ENCODE peak calls at places on chromosome 6, in six cellular contexts. One of them, this sample, is unnamed.

GRCh38 chr6:154907293-154907692 is 87.8 kb upstream of the TIAM2 start:
- DNase-seq in heart left ventricle: no peak
- DNase-seq in neural progenitor cell: no peak
- DNase-seq in CD8-positive, alpha-beta memory T cell: no peak
- DNase-seq in mesenchymal stem cell: no peak
- DNase-seq in cardiac muscle cell: peak; percentile 11
- DNase-seq in this sample: no peak

GRCh38 chr6:161434331-161434730 is 160.5 kb upstream of the AGPAT4 start:
- DNase-seq in mesenchymal stem cell: no peak
- DNase-seq in CD8-positive, alpha-beta memory T cell: no peak
- DNase-seq in cardiac muscle cell: peak; percentile 52
- DNase-seq in heart left ventricle: no peak
- DNase-seq in neural progenitor cell: no peak
- DNase-seq in this sample: no peak

GRCh38 chr6:111922454-111923297 is 49.4 kb upstream of the FYN start:
- DNase-seq in mesenchymal stem cell: peak; percentile 40
- DNase-seq in CD8-positive, alpha-beta memory T cell: no peak
- DNase-seq in neural progenitor cell: peak; percentile 17
- DNase-seq in heart left ventricle: no peak
- DNase-seq in cardiac muscle cell: peak; percentile 70
- DNase-seq in this sample: no peak

GRCh38 chr6:26183581-26184408 is 96.6 kb downstream of the HFE start:
- DNase-seq in heart left ventricle: peak; percentile 41
- DNase-seq in mesenchymal stem cell: peak; percentile 91
- DNase-seq in cardiac muscle cell: peak; percentile 93
- DNase-seq in neural progenitor cell: peak; percentile 76
- DNase-seq in CD8-positive, alpha-beta memory T cell: peak; percentile 72
- DNase-seq in this sample: peak; percentile 82

GRCh38 chr6:37698264-37699137 is 818 bp upstream of the MDGA1 start:
- DNase-seq in heart left ventricle: peak; percentile 44
- DNase-seq in cardiac muscle cell: peak; percentile 56
- DNase-seq in neural progenitor cell: peak; percentile 83
- DNase-seq in mesenchymal stem cell: peak; percentile 80
- DNase-seq in CD8-positive, alpha-beta memory T cell: peak; percentile 80
- DNase-seq in this sample: peak; percentile 41

GRCh38 chr6:102197211-102197610 is 803.7 kb downstream of the GRIK2 start:
- DNase-seq in mesenchymal stem cell: no peak
- DNase-seq in heart left ventricle: no peak
- DNase-seq in cardiac muscle cell: no peak
- DNase-seq in CD8-positive, alpha-beta memory T cell: no peak
- DNase-seq in neural progenitor cell: peak; percentile 5
- DNase-seq in this sample: no peak

GRCh38 chr6:57423468-57423867 is 106.0 kb downstream of the PRIM2 start:
- DNase-seq in heart left ventricle: no peak
- DNase-seq in neural progenitor cell: peak; percentile 74
- DNase-seq in cardiac muscle cell: no peak
- DNase-seq in CD8-positive, alpha-beta memory T cell: no peak
- DNase-seq in mesenchymal stem cell: peak; percentile 18
- DNase-seq in this sample: no peak

GRCh38 chr6:33613146-33613793 is 7.9 kb upstream of the ITPR3 start:
- DNase-seq in CD8-positive, alpha-beta memory T cell: no peak
- DNase-seq in heart left ventricle: no peak
- DNase-seq in neural progenitor cell: no peak
- DNase-seq in mesenchymal stem cell: no peak
- DNase-seq in cardiac muscle cell: peak; percentile 51
- DNase-seq in this sample: peak; percentile 54

DNA sequence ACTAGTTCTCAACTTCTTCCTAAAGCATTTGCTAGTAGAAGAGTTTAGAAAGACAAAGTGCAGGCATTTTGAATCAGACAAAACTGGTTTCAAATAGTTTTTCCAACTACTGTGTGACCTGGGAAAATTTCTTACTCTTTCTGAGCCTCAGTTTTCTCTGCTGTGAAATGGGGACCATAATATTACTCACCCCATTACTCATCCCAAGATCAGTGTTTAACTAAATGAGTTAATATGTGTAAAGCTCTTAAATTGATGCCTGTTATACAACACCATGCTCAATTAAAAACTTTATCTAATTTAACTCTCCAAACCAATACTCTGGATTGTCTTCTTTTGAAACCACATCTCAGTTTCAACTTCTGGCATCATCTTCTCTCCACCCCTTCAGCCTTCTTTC is 87.4 kb downstream of the DNAH8 start:
- DNase-seq in neural progenitor cell: no peak
- DNase-seq in mesenchymal stem cell: no peak
- DNase-seq in CD8-positive, alpha-beta memory T cell: no peak
- DNase-seq in heart left ventricle: no peak
- DNase-seq in cardiac muscle cell: no peak
- DNase-seq in this sample: no peak
- H3K27ac ChIP-seq in neural progenitor cell: no peak overlapping the region
- H3K27ac ChIP-seq in mesenchymal stem cell: no peak overlapping the region
- H3K27ac ChIP-seq in CD8-positive, alpha-beta memory T cell: no peak overlapping the region
- H3K27ac ChIP-seq in heart left ventricle: no peak overlapping the region
- H3K27ac ChIP-seq in cardiac muscle cell: no peak overlapping the region
- H3K27ac ChIP-seq in this sample: no peak overlapping the region

GRCh38 chr6:7296602-7297001 is 16.4 kb downstream of the SSR1 start:
- DNase-seq in neural progenitor cell: no peak
- DNase-seq in mesenchymal stem cell: no peak
- DNase-seq in cardiac muscle cell: no peak
- DNase-seq in heart left ventricle: no peak
- DNase-seq in CD8-positive, alpha-beta memory T cell: no peak
- DNase-seq in this sample: no peak
- H3K36me3 ChIP-seq in neural progenitor cell: peaks cover 51% of the 10 kb centered on the region
- H3K36me3 ChIP-seq in mesenchymal stem cell: peaks cover 95% of the 10 kb centered on the region
- H3K36me3 ChIP-seq in cardiac muscle cell: peaks cover 58% of the 10 kb centered on the region
- H3K36me3 ChIP-seq in heart left ventricle: no peaks in the 10 kb centered on the region
- H3K36me3 ChIP-seq in CD8-positive, alpha-beta memory T cell: peaks cover 46% of the 10 kb centered on the region
- H3K36me3 ChIP-seq in this sample: peaks cover 85% of the 10 kb centered on the region

DNA sequence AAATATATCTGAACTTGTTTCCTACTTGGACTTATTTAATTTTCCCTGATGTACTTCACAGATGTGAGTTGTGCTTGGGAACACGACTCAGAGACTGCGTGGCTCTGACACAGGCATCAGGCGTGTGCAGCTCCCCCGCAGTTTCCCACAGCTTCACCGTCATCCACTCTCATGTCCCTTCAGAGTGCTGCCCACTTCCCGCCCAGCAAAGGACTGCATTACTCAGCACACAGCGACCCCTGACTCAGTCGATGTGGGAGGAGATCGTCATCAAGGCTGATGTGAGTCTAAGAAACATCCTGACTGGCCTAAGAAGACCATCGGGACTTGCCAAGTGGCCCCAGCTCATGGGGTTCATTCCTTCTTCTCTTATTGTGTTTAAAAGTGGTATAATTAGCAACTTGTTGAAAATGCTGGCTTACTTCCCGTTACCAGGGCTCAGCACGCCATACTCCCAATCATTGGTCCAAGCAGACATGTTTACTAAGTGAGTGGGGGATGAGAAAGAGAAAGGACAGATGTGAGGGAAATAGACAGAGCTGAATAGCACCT is 539.4 kb upstream of the JARID2 start:
- DNase-seq in cardiac muscle cell: peak; percentile 97
- DNase-seq in neural progenitor cell: no peak
- DNase-seq in mesenchymal stem cell: peak; percentile 98
- DNase-seq in CD8-positive, alpha-beta memory T cell: no peak
- DNase-seq in heart left ventricle: peak; percentile 88
- DNase-seq in this sample: peak; percentile 26
- H3K4me3 ChIP-seq in cardiac muscle cell: no peak overlapping the region
- H3K4me3 ChIP-seq in neural progenitor cell: no peak overlapping the region
- H3K4me3 ChIP-seq in mesenchymal stem cell: no peak overlapping the region
- H3K4me3 ChIP-seq in CD8-positive, alpha-beta memory T cell: no peak overlapping the region
- H3K4me3 ChIP-seq in heart left ventricle: no peak overlapping the region
- H3K4me3 ChIP-seq in this sample: no peak overlapping the region

GRCh38 chr6:158041788-158042187 is 60.1 kb downstream of the SYNJ2 start:
- DNase-seq in cardiac muscle cell: no peak
- DNase-seq in mesenchymal stem cell: no peak
- DNase-seq in CD8-positive, alpha-beta memory T cell: peak; percentile 26
- DNase-seq in heart left ventricle: no peak
- DNase-seq in neural progenitor cell: no peak
- DNase-seq in this sample: peak; percentile 63
- H3K27ac ChIP-seq in cardiac muscle cell: peak overlapping the region; percentile 78
- H3K27ac ChIP-seq in mesenchymal stem cell: peak overlapping the region; percentile 98
- H3K27ac ChIP-seq in CD8-positive, alpha-beta memory T cell: peak overlapping the region; percentile 76
- H3K27ac ChIP-seq in heart left ventricle: peak overlapping the region; percentile 98
- H3K27ac ChIP-seq in neural progenitor cell: no peak overlapping the region
- H3K27ac ChIP-seq in this sample: peak overlapping the region; percentile 95

This sample was measured in tibial artery.